ENCODE peak calls at places on chromosome 7, in nine cellular contexts. Z, K, X, B, I, U, H, D and S are unnamed samples.
A peak's percentile ranks its signal among the peaks of the same experiment; 100 is the strongest.

GRCh38 chr7:99098824-99099498 is 44.9 kb downstream of the SMURF1 start:
- DNase-seq in U (no peak), X (no peak), I (peak; percentile 57), Z (no peak), H (peak; percentile 69), B (no peak), K (peak; percentile 40), D (no peak), S (no peak)

GRCh38 chr7:31950101-31950755 is 120.0 kb downstream of the PDE1C start:
- DNase-seq in U (no peak), H (peak; percentile 11), Z (no peak), D (no peak), B (no peak), K (no peak), I (peak; percentile 87), X (no peak), S (no peak)

GRCh38 chr7:80829527-80829926 is 89.3 kb downstream of the SEMA3C start:
- DNase-seq in X (no peak), D (no peak), K (no peak), Z (no peak), H (no peak), I (peak; percentile 22), U (no peak), B (no peak), S (no peak)

GRCh38 chr7:140229591-140230516 is 53.1 kb upstream of the KDM7A start:
- DNase-seq in U (no peak), H (no peak), D (peak; percentile 56), K (no peak), X (no peak), I (no peak), B (no peak), Z (peak; percentile 86), S (no peak)

GRCh38 chr7:26151953-26152781 is at the start of gene NFE2L3:
- DNase-seq in U (peak; percentile 55), D (peak; percentile 73), X (peak; percentile 79), K (peak; percentile 93), Z (peak; percentile 92), I (peak; percentile 85), B (peak; percentile 92), H (peak; percentile 64), S (peak; percentile 65)

GRCh38 chr7:74061840-74062539 is 21.6 kb upstream of the LIMK1 start:
- DNase-seq in D (peak; percentile 27), K (peak; percentile 94), H (peak; percentile 96), Z (peak; percentile 90), B (peak; percentile 42), X (peak; percentile 72), I (peak; percentile 90), U (peak; percentile 77), S (no peak)

GRCh38 chr7:151240942-151241754 is 7.3 kb downstream of the SMARCD3 start:
- DNase-seq in U (no peak), I (no peak), Z (no peak), K (no peak), X (no peak), D (no peak), B (no peak), H (no peak), S (no peak)

GRCh38 chr7:148334959-148335577 is 255.5 kb upstream of the C7orf33 start:
- DNase-seq in I (peak; percentile 3), X (no peak), U (no peak), K (no peak), D (no peak), H (peak; percentile 39), Z (no peak), B (no peak), S (no peak)

GRCh38 chr7:38398725-38399321 is 125.4 kb upstream of the TARP start:
- DNase-seq in H (peak; percentile 58), K (peak; percentile 67), B (peak; percentile 61), D (peak; percentile 14), U (peak; percentile 17), Z (peak; percentile 33), I (peak; percentile 56), X (peak; percentile 15), S (peak; percentile 13)

GRCh38 chr7:134602921-134603394 is 43.7 kb upstream of the BPGM start:
- DNase-seq in X (no peak), I (peak; percentile 4), D (no peak), B (no peak), H (peak; percentile 28), K (peak; percentile 7), Z (peak; percentile 19), U (no peak), S (no peak)

GRCh38 chr7:25496394-25497103 is 268.3 kb upstream of the NPVF start:
- DNase-seq in D (no peak), K (no peak), U (no peak), B (peak; percentile 14), H (no peak), Z (no peak), I (no peak), X (no peak), S (no peak)

GRCh38 chr7:121547341-121548092 is 151.4 kb upstream of the FAM3C start:
- DNase-seq in D (no peak), B (peak; percentile 75), K (no peak), U (no peak), H (peak; percentile 84), X (peak; percentile 18), I (peak; percentile 79), Z (no peak), S (peak; percentile 83)

GRCh38 chr7:2627258-2628136 is 4.3 kb upstream of the TTYH3 start:
- DNase-seq in U (no peak), D (no peak), I (no peak), K (no peak), B (no peak), X (no peak), Z (no peak), H (no peak), S (no peak)

GRCh38 chr7:115965241-115965640 is 65.3 kb downstream of the TFEC start:
- DNase-seq in H (no peak), Z (no peak), B (no peak), I (no peak), K (no peak), X (no peak), D (no peak), U (no peak), S (no peak)

GRCh38 chr7:106999023-106999422 is 45.5 kb upstream of the PRKAR2B start:
- DNase-seq in D (no peak), K (no peak), I (no peak), X (no peak), H (no peak), U (no peak), Z (no peak), B (no peak), S (no peak)

GRCh38 chr7:135562720-135563119 is 5.0 kb downstream of the NUP205 start:
- DNase-seq in U (no peak), I (no peak), B (no peak), X (no peak), K (no peak), H (no peak), D (no peak), Z (no peak), S (no peak)

GRCh38 chr7:44222776-44223261 is 22.0 kb downstream of the YKT6 start:
- DNase-seq in D (no peak), B (no peak), X (no peak), I (no peak), U (no peak), Z (no peak), H (no peak), K (no peak), S (no peak)

GRCh38 chr7:48088559-48089414 is at the start of gene UPP1:
- DNase-seq in Z (peak; percentile 96), I (peak; percentile 94), X (peak; percentile 68), H (peak; percentile 98), U (peak; percentile 77), K (peak; percentile 96), D (peak; percentile 92), B (peak; percentile 76), S (peak; percentile 17)

GRCh38 chr7:47327698-47328391 is 254.1 kb downstream of the TNS3 start:
- DNase-seq in K (peak; percentile 77), I (peak; percentile 83), X (no peak), Z (peak; percentile 83), H (peak; percentile 90), D (no peak), U (peak; percentile 71), B (no peak), S (peak; percentile 7)

GRCh38 chr7:131341690-131342089 is 14.0 kb downstream of the MKLN1 start:
- DNase-seq in X (no peak), U (no peak), Z (no peak), K (no peak), I (no peak), H (no peak), B (no peak), D (no peak), S (no peak)

GRCh38 chr7:150450491-150450992 is at the start of gene GIMAP8:
- DNase-seq in H (peak; percentile 7), Z (peak; percentile 34), X (peak; percentile 36), I (no peak), D (peak; percentile 48), U (no peak), B (no peak), K (peak; percentile 25), S (no peak)

GRCh38 chr7:139990142-139990535 is 72.6 kb downstream of the PARP12 start:
- DNase-seq in D (no peak), B (peak; percentile 37), H (no peak), U (no peak), X (no peak), Z (no peak), K (no peak), I (no peak), S (no peak)

GRCh38 chr7:64625114-64626082 is 40.5 kb upstream of the ZNF107 start:
- DNase-seq in I (peak; percentile 16), U (no peak), D (no peak), H (no peak), X (no peak), K (no peak), B (peak; percentile 61), Z (no peak), S (peak; percentile 44)

GRCh38 chr7:2047272-2047581 is 185.5 kb downstream of the MAD1L1 start:
- DNase-seq in U (no peak), Z (no peak), H (no peak), X (no peak), K (no peak), D (no peak), I (no peak), B (no peak), S (no peak)

GRCh38 chr7:40986351-40986873 is 716.5 kb downstream of the INHBA start:
- DNase-seq in K (no peak), B (no peak), X (no peak), I (peak; percentile 64), Z (no peak), H (peak; percentile 89), U (no peak), D (no peak), S (no peak)

GRCh38 chr7:91836065-91836368 is 44.5 kb downstream of the MTERF1 start:
- DNase-seq in H (peak; percentile 5), D (no peak), Z (no peak), I (peak; percentile 4), U (no peak), B (no peak), X (no peak), K (no peak), S (no peak)

GRCh38 chr7:140564643-140565042 is 76.0 kb downstream of the DENND2A start:
- DNase-seq in U (no peak), H (no peak), X (no peak), D (no peak), I (peak; percentile 24), B (no peak), K (no peak), Z (no peak), S (no peak)

GRCh38 chr7:101172854-101173751 is 7.0 kb downstream of the NAT16 start:
- DNase-seq in D (no peak), X (no peak), U (peak; percentile 67), I (peak; percentile 85), H (peak; percentile 72), B (no peak), Z (peak; percentile 47), K (peak; percentile 89), S (no peak)